ENCODE peak calls at places on chromosomes 1 and 21, in five cellular contexts. O is tibial nerve, H is A549, Q is psoas muscle, D is right cardiac atrium. U is an unnamed sample.
A peak's percentile ranks its signal among the peaks of the same experiment; 100 is the strongest.

GRCh38 chr1:26700711-26701110 is 4.9 kb downstream of the ARID1A start:
- DNase-seq in O (no peak), D (no peak), H (no peak), Q (no peak), U (no peak)

GRCh38 chr1:218488531-218488930 is 143.4 kb downstream of the TGFB2 start:
- DNase-seq in D (no peak), Q (no peak), H (no peak), O (no peak), U (no peak)

GRCh38 chr1:229430761-229431269 is 3.1 kb downstream of the ACTA1 start:
- DNase-seq in H (no peak), O (peak; percentile 25), D (peak; percentile 78), Q (peak; percentile 83), U (no peak)

GRCh38 chr1:39996396-39997004 is 41.6 kb downstream of the MFSD2A start:
- DNase-seq in D (no peak), H (no peak), O (no peak), Q (no peak), U (no peak)

GRCh38 chr21:36471254-36471723 is 8.6 kb downstream of the CLDN14 start:
- DNase-seq in D (no peak), O (no peak), H (peak; percentile 89), Q (no peak), U (no peak)

GRCh38 chr1:54806931-54807611 is 5.9 kb upstream of the TTC22 start:
- DNase-seq in Q (no peak), O (no peak), H (no peak), D (no peak), U (peak; percentile 45)

GRCh38 chr1:10980841-10981727 is 31.4 kb upstream of the TARDBP start:
- DNase-seq in Q (peak; percentile 61), D (peak; percentile 55), O (peak; percentile 60), H (no peak), U (no peak)

GRCh38 chr21:39502631-39503030 is 50.9 kb downstream of the SH3BGR start:
- DNase-seq in O (no peak), Q (no peak), D (no peak), H (no peak), U (no peak)

GRCh38 chr1:208977861-208978260 is 605.7 kb upstream of the CAMK1G start:
- DNase-seq in O (no peak), H (no peak), D (no peak), Q (no peak), U (no peak)

GRCh38 chr21:32241434-32241785 is 37.4 kb downstream of the MIS18A start:
- DNase-seq in Q (no peak), H (no peak), O (no peak), D (no peak), U (no peak)

GRCh38 chr1:145962157-145963102 is 1.9 kb downstream of the ANKRD34A start:
- DNase-seq in H (no peak), D (peak; percentile 49), O (no peak), Q (peak; percentile 69), U (no peak)

GRCh38 chr1:15956150-15956549 is 19.8 kb downstream of the ZBTB17 start:
- DNase-seq in Q (no peak), O (no peak), D (no peak), H (no peak), U (no peak)

GRCh38 chr1:110620686-110621085 is 14.5 kb upstream of the KCNA2 start:
- DNase-seq in D (no peak), O (no peak), Q (no peak), H (no peak), U (no peak)

GRCh38 chr21:29585462-29585861 is 286.7 kb downstream of the BACH1 start:
- DNase-seq in H (no peak), D (no peak), Q (no peak), O (no peak), U (no peak)

GRCh38 chr1:2240251-2241156 is 12.4 kb downstream of the SKI start:
- DNase-seq in O (peak; percentile 69), D (peak; percentile 87), H (no peak), Q (peak; percentile 84), U (peak; percentile 47)

GRCh38 chr1:188642585-188643168 is 1813.9 kb downstream of the PLA2G4A start:
- DNase-seq in O (no peak), D (no peak), H (no peak), Q (no peak), U (no peak)

GRCh38 chr21:43907751-43908150 is 42.7 kb downstream of the AGPAT3 start:
- DNase-seq in O (no peak), H (no peak), Q (no peak), D (no peak), U (no peak)

GRCh38 chr1:45009956-45010854 is 919 bp downstream of the HECTD3 start:
- DNase-seq in O (no peak), D (no peak), Q (no peak), H (no peak), U (no peak)

GRCh38 chr21:43608225-43608624 is 51.1 kb downstream of the HSF2BP start:
- DNase-seq in H (no peak), O (no peak), D (no peak), Q (no peak), U (no peak)

GRCh38 chr1:93448292-93448982 is 519 bp downstream of the FNBP1L start:
- DNase-seq in Q (peak; percentile 52), H (peak; percentile 27), O (no peak), D (peak; percentile 59), U (no peak)

GRCh38 chr1:241079459-241079858 is 277.5 kb downstream of the RGS7 start:
- DNase-seq in H (no peak), D (no peak), Q (no peak), O (no peak), U (no peak)

GRCh38 chr1:100658716-100659026 is 60.9 kb upstream of the VCAM1 start:
- DNase-seq in Q (no peak), H (no peak), D (no peak), O (no peak), U (no peak)

GRCh38 chr1:67580671-67581403 is 104.2 kb upstream of the GADD45A start:
- DNase-seq in H (no peak), D (no peak), Q (no peak), O (no peak), U (no peak)

GRCh38 chr1:67579623-67580394 is 105.2 kb upstream of the GADD45A start:
- DNase-seq in O (no peak), H (no peak), Q (no peak), D (no peak), U (no peak)

GRCh38 chr1:67583462-67583950 is 101.5 kb upstream of the GADD45A start:
- DNase-seq in Q (no peak), D (peak; percentile 35), O (no peak), H (no peak), U (no peak)

GRCh38 chr1:67584938-67585337 is 100.1 kb upstream of the GADD45A start:
- DNase-seq in Q (no peak), H (no peak), D (no peak), O (no peak), U (peak; percentile 82)

DNA sequence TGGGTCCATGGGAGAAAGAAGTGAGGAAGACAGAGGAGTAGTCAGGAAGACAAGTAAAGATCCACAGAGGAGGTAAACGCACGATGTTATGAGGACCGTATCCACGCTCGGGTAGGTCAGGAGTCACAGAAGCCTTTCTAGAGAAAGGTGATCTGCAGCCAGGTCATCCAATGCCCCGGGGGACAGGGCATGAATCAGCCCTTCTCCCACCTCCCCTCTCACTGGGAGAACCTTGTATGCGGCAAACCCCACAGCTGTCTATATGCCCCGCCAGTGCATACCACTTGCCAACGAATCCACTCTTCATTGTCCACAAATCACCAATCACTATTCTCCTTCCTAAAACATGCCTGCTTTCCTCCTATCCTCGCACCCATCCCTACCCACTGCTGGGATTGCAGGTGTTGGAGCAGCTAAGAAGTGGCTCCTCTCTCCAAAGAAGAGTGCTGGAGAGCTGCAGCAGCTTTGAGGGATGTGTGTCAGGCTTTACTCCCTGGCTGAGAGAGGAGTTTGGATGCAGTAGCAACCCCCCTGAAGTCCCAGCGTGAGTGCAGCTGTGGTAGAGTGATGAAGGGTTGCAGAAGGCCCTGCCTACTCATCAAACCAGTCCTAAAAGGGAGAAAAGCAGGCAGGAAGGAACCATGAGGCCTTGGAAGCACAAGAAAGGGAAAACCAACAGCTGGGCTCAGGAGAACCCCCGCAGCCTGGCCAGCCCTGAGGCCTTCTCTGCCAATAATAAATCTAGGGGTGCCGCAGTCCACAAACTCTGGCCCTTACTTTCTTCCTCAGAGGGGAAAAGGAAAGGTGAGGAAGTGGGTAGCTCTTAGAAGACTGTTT is 102.2 kb upstream of the GADD45A start:
- DNase-seq in O (no peak), H (no peak), D (no peak), Q (no peak), U (no peak)
- H3K27ac ChIP-seq in O (no peak overlapping the region), H (no peak overlapping the region), D (no peak overlapping the region), Q (peak overlapping the region; percentile 17), U (peak overlapping the region; percentile 90)

DNA sequence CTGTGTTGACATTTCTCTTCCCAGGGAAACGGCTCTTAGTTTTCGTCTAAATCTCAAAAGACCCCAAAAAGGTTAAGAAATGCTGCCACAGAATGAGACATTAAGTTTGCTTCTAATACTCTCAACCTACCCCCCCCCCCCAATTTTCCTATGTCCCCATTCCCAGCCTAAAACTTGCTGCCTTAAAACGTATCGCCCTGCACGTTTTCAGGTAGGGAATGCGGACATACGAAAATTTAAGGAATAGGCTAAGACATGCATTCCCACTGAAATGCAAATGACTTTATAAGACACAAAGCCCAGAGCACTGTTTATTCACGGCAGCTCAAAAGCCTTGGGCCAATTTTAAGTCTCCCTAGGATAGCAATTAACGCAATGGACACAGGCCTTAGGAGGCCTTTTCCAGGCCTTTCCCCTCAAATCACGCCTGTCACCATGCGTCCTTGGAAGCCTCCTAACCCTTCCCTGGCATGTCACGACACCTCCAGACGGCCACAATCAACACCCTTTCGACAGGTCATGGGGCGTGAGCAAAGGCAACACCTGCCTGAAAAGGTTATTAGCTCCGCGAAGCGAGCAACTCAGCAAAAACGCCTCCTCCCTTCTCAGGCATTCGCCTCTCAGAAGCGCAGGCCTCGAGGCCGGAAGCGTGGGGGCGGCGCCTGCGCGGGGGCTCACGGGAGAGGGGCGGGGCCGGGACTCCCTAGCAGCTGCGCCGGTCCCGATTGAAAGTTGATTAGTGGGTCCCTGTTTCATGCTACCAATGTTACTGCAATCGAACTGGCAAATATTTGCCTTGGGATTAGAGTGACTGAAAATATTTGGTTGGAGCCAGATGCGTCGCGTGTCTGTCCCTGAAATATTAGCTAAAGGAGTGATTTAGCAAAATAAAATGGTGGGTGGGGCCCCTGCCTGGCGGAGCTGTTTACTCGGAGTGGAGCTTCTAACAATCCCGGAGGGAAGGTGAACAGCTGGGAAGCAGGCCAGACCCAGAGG is 45.1 kb downstream of the GFI1 start:
- DNase-seq in O (no peak), D (no peak), H (peak; percentile 60), Q (no peak), U (no peak)
- H3K4me3 ChIP-seq in O (no peak overlapping the region), D (no peak overlapping the region), H (peak overlapping the region; percentile 39), Q (no peak overlapping the region), U (no peak overlapping the region)

DNA sequence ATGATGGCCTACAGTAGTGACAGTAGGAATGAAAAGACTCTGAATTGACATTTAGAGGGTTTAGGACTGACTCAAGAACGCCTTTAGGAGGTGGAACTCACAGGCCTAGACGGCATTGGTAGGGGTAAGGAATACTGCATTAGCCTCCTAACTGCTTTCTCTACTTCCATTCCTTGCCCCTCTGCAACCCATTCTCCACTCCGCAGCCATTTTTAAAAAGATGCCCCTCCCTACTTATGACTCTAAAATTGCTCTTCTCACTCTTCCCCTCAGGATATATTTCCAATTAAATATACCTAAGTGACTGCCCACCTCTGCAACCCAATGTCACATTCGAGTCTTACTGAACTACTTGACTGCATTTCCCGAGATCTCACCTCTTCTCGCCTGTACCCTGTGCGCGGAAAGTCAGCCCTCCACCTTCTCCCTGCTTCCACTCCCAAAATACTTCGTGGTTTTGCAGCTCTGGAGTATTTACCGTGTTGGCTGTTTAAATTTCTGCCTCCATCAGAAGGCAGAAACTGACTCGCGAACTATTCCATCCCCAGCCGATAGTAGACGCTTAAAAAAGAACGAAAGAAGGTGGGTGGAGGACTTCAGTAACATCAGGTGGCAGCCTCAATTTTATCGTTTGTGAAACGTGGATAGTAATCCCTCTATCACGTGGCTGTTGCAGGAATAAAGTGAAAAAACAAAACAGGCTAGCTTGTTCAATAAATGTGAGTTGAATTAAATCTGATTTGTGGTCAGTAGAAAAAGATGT is 1.1 kb upstream of the YBX1 start:
- DNase-seq in O (no peak), H (peak; percentile 8), D (no peak), Q (no peak), U (no peak)
- H3K27ac ChIP-seq in O (peak overlapping the region; percentile 97), H (peak overlapping the region; percentile 98), D (peak overlapping the region; percentile 50), Q (peak overlapping the region; percentile 92), U (peak overlapping the region; percentile 84)

GRCh38 chr1:150162582-150162861 is 12.8 kb downstream of the PLEKHO1 start:
- DNase-seq in O (no peak), D (no peak), Q (no peak), H (no peak), U (no peak)
- H3K4me3 ChIP-seq in O (peak overlapping the region; percentile 30), D (peak overlapping the region; percentile 37), Q (peak overlapping the region; percentile 61), H (no peak overlapping the region), U (peak overlapping the region; percentile 57)

U was measured in ascending aorta.